ENCODE peak calls at places on chromosome 12, in nine cellular contexts. One of them, this sample, is unnamed.
A peak's percentile ranks its signal among the peaks of the same experiment; 100 is the strongest.

GRCh38 chr12:132638541-132639408 is 20.2 kb downstream of the P2RX2 start:
- DNase-seq in nephron progenitor cell: peak; percentile 48
- DNase-seq in AG04449: peak; percentile 10
- DNase-seq in fibroblast of mammary gland: peak; percentile 81
- DNase-seq in astrocyte of the spinal cord: peak; percentile 51
- DNase-seq in AG09319: peak; percentile 22
- DNase-seq in left lung: no peak
- DNase-seq in GM06990: no peak
- DNase-seq in CD8-positive, alpha-beta T cell: no peak
- DNase-seq in this sample: peak; percentile 58

GRCh38 chr12:124036117-124037109 is 63.4 kb downstream of the ZNF664 start:
- DNase-seq in AG04449: no peak
- DNase-seq in left lung: no peak
- DNase-seq in CD8-positive, alpha-beta T cell: peak; percentile 20
- DNase-seq in GM06990: no peak
- DNase-seq in fibroblast of mammary gland: peak; percentile 52
- DNase-seq in AG09319: no peak
- DNase-seq in nephron progenitor cell: peak; percentile 51
- DNase-seq in astrocyte of the spinal cord: peak; percentile 63
- DNase-seq in this sample: peak; percentile 73

GRCh38 chr12:1791104-1791927 is 29.0 kb upstream of the LRTM2 start:
- DNase-seq in CD8-positive, alpha-beta T cell: peak; percentile 43
- DNase-seq in nephron progenitor cell: peak; percentile 48
- DNase-seq in GM06990: no peak
- DNase-seq in AG04449: no peak
- DNase-seq in astrocyte of the spinal cord: peak; percentile 69
- DNase-seq in left lung: peak; percentile 62
- DNase-seq in fibroblast of mammary gland: peak; percentile 75
- DNase-seq in AG09319: no peak
- DNase-seq in this sample: peak; percentile 70

GRCh38 chr12:92951006-92951405 is 21.9 kb upstream of the EEA1 start:
- DNase-seq in nephron progenitor cell: no peak
- DNase-seq in GM06990: no peak
- DNase-seq in AG04449: no peak
- DNase-seq in CD8-positive, alpha-beta T cell: no peak
- DNase-seq in astrocyte of the spinal cord: no peak
- DNase-seq in left lung: no peak
- DNase-seq in fibroblast of mammary gland: no peak
- DNase-seq in AG09319: no peak
- DNase-seq in this sample: no peak

GRCh38 chr12:59181378-59181777 is 261.1 kb upstream of the LRIG3 start:
- DNase-seq in GM06990: no peak
- DNase-seq in left lung: no peak
- DNase-seq in AG04449: no peak
- DNase-seq in CD8-positive, alpha-beta T cell: no peak
- DNase-seq in fibroblast of mammary gland: peak; percentile 5
- DNase-seq in AG09319: no peak
- DNase-seq in nephron progenitor cell: no peak
- DNase-seq in astrocyte of the spinal cord: no peak
- DNase-seq in this sample: no peak

GRCh38 chr12:63480186-63480585 is 188.1 kb downstream of the DPY19L2 start:
- DNase-seq in astrocyte of the spinal cord: peak; percentile 9
- DNase-seq in fibroblast of mammary gland: no peak
- DNase-seq in CD8-positive, alpha-beta T cell: no peak
- DNase-seq in left lung: no peak
- DNase-seq in AG04449: no peak
- DNase-seq in nephron progenitor cell: no peak
- DNase-seq in GM06990: no peak
- DNase-seq in AG09319: no peak
- DNase-seq in this sample: no peak

GRCh38 chr12:22190-22529 is 44.4 kb upstream of the IQSEC3 start:
- DNase-seq in nephron progenitor cell: no peak
- DNase-seq in AG04449: no peak
- DNase-seq in CD8-positive, alpha-beta T cell: no peak
- DNase-seq in left lung: peak; percentile 22
- DNase-seq in fibroblast of mammary gland: no peak
- DNase-seq in astrocyte of the spinal cord: no peak
- DNase-seq in GM06990: no peak
- DNase-seq in AG09319: no peak
- DNase-seq in this sample: no peak

GRCh38 chr12:91893476-91893875 is 252.2 kb downstream of the BTG1 start:
- DNase-seq in GM06990: no peak
- DNase-seq in astrocyte of the spinal cord: no peak
- DNase-seq in fibroblast of mammary gland: no peak
- DNase-seq in AG04449: no peak
- DNase-seq in CD8-positive, alpha-beta T cell: no peak
- DNase-seq in nephron progenitor cell: no peak
- DNase-seq in left lung: no peak
- DNase-seq in AG09319: no peak
- DNase-seq in this sample: no peak

GRCh38 chr12:26032719-26033241 is 74.3 kb downstream of the RASSF8 start:
- DNase-seq in fibroblast of mammary gland: peak; percentile 56
- DNase-seq in AG04449: peak; percentile 82
- DNase-seq in astrocyte of the spinal cord: peak; percentile 42
- DNase-seq in left lung: no peak
- DNase-seq in CD8-positive, alpha-beta T cell: no peak
- DNase-seq in AG09319: no peak
- DNase-seq in nephron progenitor cell: no peak
- DNase-seq in GM06990: no peak
- DNase-seq in this sample: no peak

DNA sequence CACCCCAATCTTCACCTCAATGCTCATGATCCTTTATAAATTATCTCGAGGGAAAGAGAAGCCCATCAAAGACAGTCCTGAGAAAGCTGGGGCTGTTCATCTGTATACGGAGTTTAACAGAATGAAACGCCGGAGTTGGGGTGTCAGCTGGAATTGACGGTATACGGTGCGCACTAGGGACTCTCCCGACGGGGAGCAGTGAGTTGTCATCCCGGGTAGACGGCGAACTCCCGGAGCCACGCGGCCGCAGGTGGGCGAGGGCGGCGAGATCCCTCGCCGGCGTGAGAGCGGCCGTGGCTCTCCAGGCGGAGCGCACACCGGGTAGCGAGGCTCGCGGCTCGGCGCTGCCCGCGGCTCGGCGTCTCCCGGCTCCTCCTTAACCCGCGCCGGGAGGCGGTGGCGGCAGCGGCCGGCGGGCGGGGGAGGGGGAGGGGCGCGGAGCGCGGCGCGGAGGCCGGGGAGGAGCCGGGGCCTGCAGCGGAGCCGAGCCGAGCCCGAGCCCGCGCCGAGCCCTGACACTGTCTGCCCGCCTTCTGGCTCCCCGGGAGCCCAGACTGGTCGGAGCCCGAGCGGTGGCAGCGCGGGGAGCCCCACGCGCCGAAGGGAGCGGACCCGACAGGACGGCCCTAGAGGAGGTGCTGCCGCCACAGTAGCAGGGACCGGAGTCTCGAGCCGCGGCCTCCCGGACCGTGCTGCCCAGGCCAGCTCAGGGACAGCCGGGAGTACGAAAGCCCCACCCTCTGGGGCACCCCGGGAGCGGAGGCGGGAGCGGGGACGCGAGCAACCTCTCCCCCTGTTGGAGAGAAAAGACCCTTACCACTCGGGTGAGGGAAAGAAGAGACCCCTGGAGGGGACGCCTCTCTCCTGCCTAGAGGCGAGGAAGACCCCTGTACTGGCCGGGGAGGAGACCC is at the start of gene FOXJ2:
- DNase-seq in CD8-positive, alpha-beta T cell: peak; percentile 72
- DNase-seq in GM06990: peak; percentile 83
- DNase-seq in left lung: peak; percentile 97
- DNase-seq in AG04449: no peak
- DNase-seq in nephron progenitor cell: peak; percentile 84
- DNase-seq in AG09319: no peak
- DNase-seq in astrocyte of the spinal cord: peak; percentile 65
- DNase-seq in fibroblast of mammary gland: peak; percentile 56
- DNase-seq in this sample: peak; percentile 90
- TF ChIP-seq CTCF in CD8-positive, alpha-beta T cell: no peak
- TF ChIP-seq CTCF in GM06990: peak; percentile 24
- TF ChIP-seq CTCF in left lung: no peak
- TF ChIP-seq CTCF in AG04449: no peak
- TF ChIP-seq CTCF in nephron progenitor cell: peak; percentile 5
- TF ChIP-seq CTCF in AG09319: no peak
- TF ChIP-seq CTCF in astrocyte of the spinal cord: peak; percentile 9
- TF ChIP-seq CTCF in fibroblast of mammary gland: no peak
- TF ChIP-seq CTCF in this sample: peak; percentile 4

GRCh38 chr12:67069451-67070306 is 199.5 kb upstream of the CAND1 start:
- DNase-seq in AG04449: no peak
- DNase-seq in left lung: peak; percentile 81
- DNase-seq in astrocyte of the spinal cord: peak; percentile 18
- DNase-seq in CD8-positive, alpha-beta T cell: peak; percentile 24
- DNase-seq in nephron progenitor cell: peak; percentile 73
- DNase-seq in fibroblast of mammary gland: no peak
- DNase-seq in GM06990: peak; percentile 36
- DNase-seq in AG09319: no peak
- DNase-seq in this sample: peak; percentile 57
- TF ChIP-seq CTCF in AG04449: peak; percentile 3
- TF ChIP-seq CTCF in left lung: no peak
- TF ChIP-seq CTCF in astrocyte of the spinal cord: no peak
- TF ChIP-seq CTCF in CD8-positive, alpha-beta T cell: no peak
- TF ChIP-seq CTCF in nephron progenitor cell: no peak
- TF ChIP-seq CTCF in fibroblast of mammary gland: no peak
- TF ChIP-seq CTCF in GM06990: no peak
- TF ChIP-seq CTCF in AG09319: no peak
- TF ChIP-seq CTCF in this sample: no peak

DNA sequence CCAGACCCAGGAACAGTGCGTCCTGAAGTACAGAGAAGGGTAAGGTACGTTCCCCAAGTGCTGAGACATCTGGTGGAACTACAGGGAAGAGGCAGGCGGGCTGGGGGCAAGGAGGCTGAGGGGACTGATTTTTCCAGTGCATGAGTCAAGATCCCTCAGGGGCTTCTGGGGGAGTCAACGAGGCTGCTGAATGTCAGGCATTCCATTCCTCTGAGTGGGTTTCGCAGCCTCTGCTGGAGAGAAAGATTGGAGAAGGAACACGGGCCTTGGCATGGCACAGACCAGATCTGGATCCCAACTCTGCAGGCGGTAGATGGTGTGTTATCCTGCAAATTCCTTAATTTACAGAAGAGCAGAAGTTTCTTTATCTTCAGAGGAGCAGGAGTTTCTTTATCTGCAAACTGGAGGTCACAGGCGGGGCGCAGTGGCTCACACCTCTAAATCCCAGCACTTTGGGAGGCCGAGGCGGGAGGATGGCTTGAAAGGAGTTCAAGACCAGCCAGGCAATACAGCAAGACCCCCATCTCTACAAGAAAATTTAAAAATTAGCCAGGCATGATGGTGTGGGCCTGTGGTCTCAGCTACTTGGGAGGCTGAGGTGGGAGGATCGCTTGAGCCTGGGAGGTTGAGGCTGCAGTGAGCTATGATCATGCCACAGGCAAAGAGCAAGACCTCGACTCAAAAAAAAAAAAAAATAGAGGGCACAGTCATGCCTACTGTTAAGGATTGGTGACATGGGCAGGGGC is 132.6 kb upstream of the MAP1LC3B2 start:
- DNase-seq in nephron progenitor cell: peak; percentile 36
- DNase-seq in AG09319: peak; percentile 89
- DNase-seq in AG04449: peak; percentile 96
- DNase-seq in left lung: no peak
- DNase-seq in astrocyte of the spinal cord: peak; percentile 96
- DNase-seq in fibroblast of mammary gland: peak; percentile 98
- DNase-seq in CD8-positive, alpha-beta T cell: no peak
- DNase-seq in GM06990: no peak
- DNase-seq in this sample: no peak
- TF ChIP-seq CTCF in nephron progenitor cell: no peak
- TF ChIP-seq CTCF in AG09319: peak; percentile 71
- TF ChIP-seq CTCF in AG04449: peak; percentile 83
- TF ChIP-seq CTCF in left lung: no peak
- TF ChIP-seq CTCF in astrocyte of the spinal cord: peak; percentile 66
- TF ChIP-seq CTCF in fibroblast of mammary gland: peak; percentile 64
- TF ChIP-seq CTCF in CD8-positive, alpha-beta T cell: no peak
- TF ChIP-seq CTCF in GM06990: no peak
- TF ChIP-seq CTCF in this sample: no peak

GRCh38 chr12:102954143-102954542 is 3.3 kb upstream of the ASCL1 start:
- DNase-seq in left lung: no peak
- DNase-seq in CD8-positive, alpha-beta T cell: no peak
- DNase-seq in GM06990: no peak
- DNase-seq in astrocyte of the spinal cord: no peak
- DNase-seq in nephron progenitor cell: no peak
- DNase-seq in AG04449: no peak
- DNase-seq in fibroblast of mammary gland: no peak
- DNase-seq in AG09319: no peak
- DNase-seq in this sample: no peak

GRCh38 chr12:102953221-102953620 is 4.3 kb upstream of the ASCL1 start:
- DNase-seq in astrocyte of the spinal cord: no peak
- DNase-seq in nephron progenitor cell: no peak
- DNase-seq in fibroblast of mammary gland: no peak
- DNase-seq in CD8-positive, alpha-beta T cell: no peak
- DNase-seq in AG09319: no peak
- DNase-seq in GM06990: no peak
- DNase-seq in AG04449: no peak
- DNase-seq in left lung: no peak
- DNase-seq in this sample: no peak

GRCh38 chr12:102948941-102949352 is 8.5 kb upstream of the ASCL1 start:
- DNase-seq in AG09319: peak; percentile 11
- DNase-seq in CD8-positive, alpha-beta T cell: peak; percentile 35
- DNase-seq in left lung: no peak
- DNase-seq in GM06990: no peak
- DNase-seq in astrocyte of the spinal cord: peak; percentile 41
- DNase-seq in AG04449: no peak
- DNase-seq in fibroblast of mammary gland: peak; percentile 40
- DNase-seq in nephron progenitor cell: peak; percentile 85
- DNase-seq in this sample: peak; percentile 56

GRCh38 chr12:102950950-102951490 is 6.5 kb upstream of the ASCL1 start:
- DNase-seq in AG04449: no peak
- DNase-seq in fibroblast of mammary gland: no peak
- DNase-seq in AG09319: no peak
- DNase-seq in CD8-positive, alpha-beta T cell: no peak
- DNase-seq in nephron progenitor cell: no peak
- DNase-seq in left lung: no peak
- DNase-seq in astrocyte of the spinal cord: no peak
- DNase-seq in GM06990: no peak
- DNase-seq in this sample: peak; percentile 16

DNA sequence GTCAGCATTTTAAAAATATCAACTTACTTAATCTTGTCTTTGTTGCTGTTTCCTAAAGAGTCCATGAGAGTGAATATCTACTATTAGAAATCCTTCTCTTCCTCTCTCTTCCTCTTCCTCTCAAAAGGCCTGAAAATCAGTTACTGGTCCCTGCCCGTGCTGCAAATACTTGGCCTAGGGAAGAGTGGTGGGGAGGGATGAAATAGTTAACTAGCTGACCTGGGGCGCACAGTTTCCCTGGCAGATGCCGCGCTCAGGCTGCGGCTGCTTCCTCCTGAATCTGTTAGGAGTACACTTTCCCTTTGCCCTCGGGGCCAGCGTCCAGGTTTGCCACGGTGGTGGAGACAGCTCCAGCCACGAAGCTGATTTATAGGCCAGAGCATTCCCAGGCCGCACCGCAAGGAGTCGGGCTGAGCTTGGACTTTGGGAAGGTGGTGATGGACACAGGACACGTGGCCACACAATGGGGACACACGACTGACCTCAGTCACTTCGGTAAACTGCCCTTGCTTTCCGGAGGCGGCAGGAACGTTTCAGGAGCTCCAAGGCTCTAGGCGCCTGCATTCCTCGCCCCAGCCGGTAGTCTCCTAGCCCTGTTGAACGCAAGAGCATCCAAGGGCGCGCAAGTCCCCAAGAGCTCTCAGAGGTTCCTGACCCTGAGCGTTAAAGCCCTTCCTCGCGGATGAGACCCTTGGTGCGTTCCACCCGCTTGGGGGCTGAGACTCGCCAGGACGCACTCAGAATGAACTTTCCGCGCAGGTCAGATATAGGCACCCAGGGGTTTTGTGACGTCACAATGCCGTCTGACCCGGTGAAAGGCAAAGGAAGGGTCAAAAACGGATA is 7.1 kb upstream of the ASCL1 start:
- DNase-seq in CD8-positive, alpha-beta T cell: no peak
- DNase-seq in GM06990: peak; percentile 31
- DNase-seq in fibroblast of mammary gland: no peak
- DNase-seq in left lung: peak; percentile 80
- DNase-seq in astrocyte of the spinal cord: no peak
- DNase-seq in nephron progenitor cell: peak; percentile 71
- DNase-seq in AG09319: no peak
- DNase-seq in AG04449: no peak
- DNase-seq in this sample: peak; percentile 37
- TF ChIP-seq CTCF in CD8-positive, alpha-beta T cell: no peak
- TF ChIP-seq CTCF in GM06990: no peak
- TF ChIP-seq CTCF in fibroblast of mammary gland: no peak
- TF ChIP-seq CTCF in left lung: no peak
- TF ChIP-seq CTCF in astrocyte of the spinal cord: no peak
- TF ChIP-seq CTCF in nephron progenitor cell: peak; percentile 45
- TF ChIP-seq CTCF in AG09319: no peak
- TF ChIP-seq CTCF in AG04449: no peak
- TF ChIP-seq CTCF in this sample: no peak

This sample was measured in GM20000.